ENCODE peak calls at places on chromosomes 4 and X, in six cellular contexts. One of them, this sample, is unnamed.

GRCh38 chrX:23616361-23616760 is 50.9 kb upstream of the PRDX4 start:
- DNase-seq in HepG2: peak
- DNase-seq in SK-N-SH: peak
- DNase-seq in H1: no peak
- DNase-seq in K562: peak
- DNase-seq in GM12878: no peak
- DNase-seq in this sample: peak

GRCh38 chr4:59729321-59729720 is 1470.8 kb upstream of the ADGRL3 start:
- DNase-seq in HepG2: no peak
- DNase-seq in SK-N-SH: no peak
- DNase-seq in H1: no peak
- DNase-seq in K562: no peak
- DNase-seq in GM12878: no peak
- DNase-seq in this sample: no peak

GRCh38 chr4:152778656-152779512 is 646 bp downstream of the TIGD4 start:
- DNase-seq in HepG2: peak
- DNase-seq in SK-N-SH: peak
- DNase-seq in H1: no peak
- DNase-seq in K562: no peak
- DNase-seq in GM12878: no peak
- DNase-seq in this sample: no peak

GRCh38 chr4:184400375-184400870 is 73.9 kb downstream of the IRF2 start:
- DNase-seq in HepG2: no peak
- DNase-seq in SK-N-SH: no peak
- DNase-seq in H1: no peak
- DNase-seq in K562: no peak
- DNase-seq in GM12878: no peak
- DNase-seq in this sample: no peak

GRCh38 chr4:149291463-149291862 is 524.2 kb downstream of the IQCM start:
- DNase-seq in HepG2: no peak
- DNase-seq in SK-N-SH: no peak
- DNase-seq in H1: no peak
- DNase-seq in K562: no peak
- DNase-seq in GM12878: no peak
- DNase-seq in this sample: no peak

GRCh38 chr4:76804060-76804459 is 93.9 kb downstream of the SOWAHB start:
- DNase-seq in HepG2: no peak
- DNase-seq in SK-N-SH: no peak
- DNase-seq in H1: no peak
- DNase-seq in K562: no peak
- DNase-seq in GM12878: no peak
- DNase-seq in this sample: no peak

GRCh38 chrX:65667503-65668355 is at the start of gene MSN:
- DNase-seq in HepG2: no peak
- DNase-seq in SK-N-SH: peak
- DNase-seq in H1: peak
- DNase-seq in K562: peak
- DNase-seq in GM12878: no peak
- DNase-seq in this sample: peak

GRCh38 chrX:148271263-148271662 is 229.2 kb upstream of the AFF2 start:
- DNase-seq in HepG2: no peak
- DNase-seq in SK-N-SH: no peak
- DNase-seq in H1: no peak
- DNase-seq in K562: no peak
- DNase-seq in GM12878: no peak
- DNase-seq in this sample: no peak

GRCh38 chr4:98514930-98515809 is 143.2 kb downstream of the TSPAN5 start:
- DNase-seq in HepG2: no peak
- DNase-seq in SK-N-SH: peak
- DNase-seq in H1: no peak
- DNase-seq in K562: no peak
- DNase-seq in GM12878: no peak
- DNase-seq in this sample: no peak

GRCh38 chrX:107450823-107451509 is 1.5 kb downstream of the FRMPD3 start:
- DNase-seq in HepG2: no peak
- DNase-seq in SK-N-SH: no peak
- DNase-seq in H1: peak
- DNase-seq in K562: peak
- DNase-seq in GM12878: no peak
- DNase-seq in this sample: peak

GRCh38 chr4:153018716-153019115 is 82.6 kb downstream of the FHDC1 start:
- DNase-seq in HepG2: no peak
- DNase-seq in SK-N-SH: no peak
- DNase-seq in H1: no peak
- DNase-seq in K562: no peak
- DNase-seq in GM12878: no peak
- DNase-seq in this sample: no peak

GRCh38 chr4:155430895-155431467 is 54.2 kb upstream of the MAP9 start:
- DNase-seq in HepG2: no peak
- DNase-seq in SK-N-SH: peak
- DNase-seq in H1: no peak
- DNase-seq in K562: no peak
- DNase-seq in GM12878: no peak
- DNase-seq in this sample: no peak

GRCh38 chrX:2423293-2423692 is 77.5 kb downstream of the DHRSX start:
- DNase-seq in HepG2: no peak
- DNase-seq in SK-N-SH: no peak
- DNase-seq in H1: no peak
- DNase-seq in K562: no peak
- DNase-seq in GM12878: no peak
- DNase-seq in this sample: no peak

GRCh38 chrX:15815779-15816452 is 25.6 kb downstream of the ZRSR2 start:
- DNase-seq in HepG2: peak
- DNase-seq in SK-N-SH: peak
- DNase-seq in H1: no peak
- DNase-seq in K562: peak
- DNase-seq in GM12878: peak
- DNase-seq in this sample: no peak

GRCh38 chr4:117983541-117984451 is 50.5 kb upstream of the NDST3 start:
- DNase-seq in HepG2: no peak
- DNase-seq in SK-N-SH: no peak
- DNase-seq in H1: no peak
- DNase-seq in K562: no peak
- DNase-seq in GM12878: no peak
- DNase-seq in this sample: no peak

GRCh38 chr4:13966241-13967195 is 339.0 kb upstream of the BOD1L1 start:
- DNase-seq in HepG2: no peak
- DNase-seq in SK-N-SH: no peak
- DNase-seq in H1: no peak
- DNase-seq in K562: no peak
- DNase-seq in GM12878: no peak
- DNase-seq in this sample: no peak

GRCh38 chr4:139913398-139913990 is 240.5 kb downstream of the MAML3 start:
- DNase-seq in HepG2: peak
- DNase-seq in SK-N-SH: no peak
- DNase-seq in H1: no peak
- DNase-seq in K562: no peak
- DNase-seq in GM12878: no peak
- DNase-seq in this sample: no peak

GRCh38 chr4:88761342-88761741 is 63.7 kb upstream of the NAP1L5 start:
- DNase-seq in HepG2: no peak
- DNase-seq in SK-N-SH: no peak
- DNase-seq in H1: no peak
- DNase-seq in K562: no peak
- DNase-seq in GM12878: no peak
- DNase-seq in this sample: no peak

GRCh38 chrX:94655180-94655579 is 981.2 kb downstream of the FAM133A start:
- DNase-seq in HepG2: no peak
- DNase-seq in SK-N-SH: no peak
- DNase-seq in H1: no peak
- DNase-seq in K562: no peak
- DNase-seq in GM12878: no peak
- DNase-seq in this sample: no peak

DNA sequence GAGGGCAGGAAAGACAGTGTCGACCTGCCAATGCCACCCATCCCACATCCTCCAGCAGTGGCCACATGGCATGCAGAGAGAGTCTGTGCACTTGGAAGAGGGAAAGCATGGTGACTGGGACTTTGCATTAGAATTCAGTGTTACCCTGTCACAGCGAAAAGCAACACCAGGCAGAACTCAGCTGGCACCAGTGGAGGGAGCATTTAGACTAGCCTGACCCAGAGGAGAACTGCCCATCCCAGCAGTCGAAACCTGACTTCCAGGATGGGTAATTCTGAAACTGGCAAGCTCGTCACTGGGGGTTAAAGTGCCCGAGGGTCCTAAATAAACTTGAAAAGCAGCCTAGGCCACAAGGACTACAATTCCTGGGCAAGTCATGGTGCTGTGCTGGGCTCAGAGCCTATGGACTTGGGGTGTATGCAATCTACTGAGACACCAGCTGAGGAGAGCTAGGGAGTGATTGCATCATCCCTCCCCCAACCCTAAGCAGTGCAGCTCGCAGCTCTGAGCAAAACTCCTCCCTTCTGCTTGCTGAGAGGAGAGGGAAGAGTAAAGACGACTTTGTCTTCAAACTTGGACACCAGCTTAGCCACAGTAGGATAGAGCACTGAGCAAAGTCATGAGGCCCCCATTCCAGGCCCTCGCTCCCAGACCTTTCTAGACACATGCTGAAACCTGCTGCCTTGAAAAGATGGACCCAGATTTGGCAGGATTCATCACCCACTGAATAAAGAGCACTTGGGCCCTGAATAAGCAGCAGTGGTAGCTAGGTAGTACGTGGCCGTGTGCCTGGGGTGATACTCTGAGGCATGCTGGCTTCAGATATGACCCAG is 68.8 kb downstream of the DDX60L start:
- DNase-seq in HepG2: no peak
- DNase-seq in SK-N-SH: no peak
- DNase-seq in H1: no peak
- DNase-seq in K562: no peak
- DNase-seq in GM12878: no peak
- DNase-seq in this sample: no peak
- TF ChIP-seq YY1 in HepG2: no peak
- TF ChIP-seq YY1 in SK-N-SH: no peak
- TF ChIP-seq YY1 in H1: no peak
- TF ChIP-seq YY1 in K562: no peak
- TF ChIP-seq YY1 in GM12878: no peak
- TF ChIP-seq YY1 in this sample: no peak

DNA sequence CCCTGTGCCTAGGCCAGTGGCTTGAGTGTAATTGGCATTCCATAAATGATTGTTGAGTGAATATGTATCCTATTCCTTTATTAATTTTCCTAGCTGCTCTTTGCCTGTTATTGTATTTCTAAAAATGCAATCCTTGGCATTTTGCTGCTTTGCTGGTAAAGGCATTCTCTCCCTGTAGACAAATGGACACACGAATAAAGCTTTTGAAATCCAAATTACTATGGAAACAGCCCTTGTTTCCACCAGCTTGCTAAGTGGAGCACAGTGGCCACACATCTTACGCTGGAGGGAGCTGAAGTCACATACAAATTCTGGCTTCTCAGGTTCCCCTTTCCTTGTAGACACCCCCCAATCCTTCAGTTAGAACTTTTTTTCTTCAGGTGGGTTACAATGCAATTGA is 66.3 kb downstream of the AGA start:
- DNase-seq in HepG2: no peak
- DNase-seq in SK-N-SH: no peak
- DNase-seq in H1: no peak
- DNase-seq in K562: no peak
- DNase-seq in GM12878: no peak
- DNase-seq in this sample: no peak
- TF ChIP-seq YY1 in HepG2: no peak
- TF ChIP-seq YY1 in SK-N-SH: no peak
- TF ChIP-seq YY1 in H1: no peak
- TF ChIP-seq YY1 in K562: no peak
- TF ChIP-seq YY1 in GM12878: no peak
- TF ChIP-seq YY1 in this sample: no peak

GRCh38 chrX:1027680-1028079 is 184.8 kb downstream of the CRLF2 start:
- DNase-seq in HepG2: no peak
- DNase-seq in SK-N-SH: no peak
- DNase-seq in H1: no peak
- DNase-seq in K562: no peak
- DNase-seq in GM12878: no peak
- DNase-seq in this sample: no peak

GRCh38 chrX:1029494-1029893 is 183.0 kb downstream of the CRLF2 start:
- DNase-seq in HepG2: no peak
- DNase-seq in SK-N-SH: no peak
- DNase-seq in H1: no peak
- DNase-seq in K562: no peak
- DNase-seq in GM12878: no peak
- DNase-seq in this sample: no peak

GRCh38 chrX:1026263-1027015 is 186.0 kb downstream of the CRLF2 start:
- DNase-seq in HepG2: no peak
- DNase-seq in SK-N-SH: no peak
- DNase-seq in H1: no peak
- DNase-seq in K562: no peak
- DNase-seq in GM12878: peak
- DNase-seq in this sample: no peak

GRCh38 chrX:1027133-1027532 is 185.3 kb downstream of the CRLF2 start:
- DNase-seq in HepG2: no peak
- DNase-seq in SK-N-SH: no peak
- DNase-seq in H1: no peak
- DNase-seq in K562: no peak
- DNase-seq in GM12878: peak
- DNase-seq in this sample: no peak

GRCh38 chrX:1025413-1025812 is 187.0 kb downstream of the CRLF2 start:
- DNase-seq in HepG2: no peak
- DNase-seq in SK-N-SH: no peak
- DNase-seq in H1: no peak
- DNase-seq in K562: no peak
- DNase-seq in GM12878: no peak
- DNase-seq in this sample: no peak
- TF ChIP-seq YY1 in HepG2: no peak
- TF ChIP-seq YY1 in SK-N-SH: no peak
- TF ChIP-seq YY1 in H1: no peak
- TF ChIP-seq YY1 in K562: no peak
- TF ChIP-seq YY1 in GM12878: no peak
- TF ChIP-seq YY1 in this sample: no peak

DNA sequence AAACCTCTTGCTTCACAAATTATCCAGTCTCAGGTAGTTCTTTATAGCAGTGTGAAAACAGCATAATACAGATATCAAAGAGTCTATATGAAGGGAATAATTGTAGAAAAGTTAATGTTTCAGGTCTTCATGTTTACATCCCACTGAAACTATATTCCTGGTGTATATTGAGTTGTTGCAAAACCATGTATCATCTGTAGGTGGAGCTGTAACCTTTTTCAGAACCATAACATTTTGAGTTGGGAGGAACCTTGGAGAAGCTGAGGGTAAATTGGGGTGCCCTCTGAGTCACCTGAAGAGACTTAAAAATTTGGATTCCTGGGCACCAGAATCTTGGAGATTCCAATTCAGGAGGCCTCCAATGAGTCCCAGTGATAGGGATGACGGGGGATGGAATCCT is 51.9 kb upstream of the TAPT1 start:
- DNase-seq in HepG2: no peak
- DNase-seq in SK-N-SH: no peak
- DNase-seq in H1: no peak
- DNase-seq in K562: peak
- DNase-seq in GM12878: no peak
- DNase-seq in this sample: no peak
- TF ChIP-seq YY1 in HepG2: no peak
- TF ChIP-seq YY1 in SK-N-SH: no peak
- TF ChIP-seq YY1 in H1: no peak
- TF ChIP-seq YY1 in K562: no peak
- TF ChIP-seq YY1 in GM12878: no peak
- TF ChIP-seq YY1 in this sample: no peak

DNA sequence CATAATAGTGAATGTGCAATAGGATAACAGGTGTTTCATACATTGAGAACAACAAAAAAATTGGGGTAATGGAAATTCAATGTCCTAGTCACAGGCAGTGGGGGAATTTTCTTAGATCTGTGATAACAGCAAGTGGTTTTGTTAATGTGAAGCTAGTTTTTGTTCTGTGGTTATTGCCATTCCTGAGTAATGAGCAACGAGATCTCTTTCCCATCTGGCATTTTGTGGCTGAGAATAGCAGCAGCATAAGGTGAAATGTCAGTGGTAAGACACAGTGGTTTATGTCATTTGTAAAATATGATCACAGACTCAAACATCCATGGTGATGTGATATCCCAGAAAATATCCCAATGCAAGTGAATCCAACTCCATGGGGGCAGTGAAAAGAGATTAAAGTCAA is 497.5 kb downstream of the KCNIP4 start:
- DNase-seq in HepG2: no peak
- DNase-seq in SK-N-SH: no peak
- DNase-seq in H1: no peak
- DNase-seq in K562: no peak
- DNase-seq in GM12878: no peak
- DNase-seq in this sample: no peak
- TF ChIP-seq YY1 in HepG2: no peak
- TF ChIP-seq YY1 in SK-N-SH: no peak
- TF ChIP-seq YY1 in H1: no peak
- TF ChIP-seq YY1 in K562: no peak
- TF ChIP-seq YY1 in GM12878: no peak
- TF ChIP-seq YY1 in this sample: no peak

This sample was measured in NT2/D1.